ENCODE peak calls at places on chromosomes 2 and 18, in nine cellular contexts. One of them, this sample, is unnamed.

GRCh38 chr2:240832816-240833497 is 12.9 kb upstream of the KIF1A start:
- DNase-seq in skeletal muscle cell: no peak
- DNase-seq in GM12865: no peak
- DNase-seq in BE2C: no peak
- DNase-seq in choroid plexus epithelial cell: no peak
- DNase-seq in spleen: no peak
- DNase-seq in ovary: no peak
- DNase-seq in uterus: peak
- DNase-seq in WERI-Rb-1: no peak
- DNase-seq in this sample: no peak

GRCh38 chr2:42424033-42424432 is 63.0 kb upstream of the COX7A2L start:
- DNase-seq in skeletal muscle cell: peak
- DNase-seq in GM12865: no peak
- DNase-seq in BE2C: no peak
- DNase-seq in choroid plexus epithelial cell: peak
- DNase-seq in spleen: no peak
- DNase-seq in ovary: no peak
- DNase-seq in uterus: no peak
- DNase-seq in WERI-Rb-1: no peak
- DNase-seq in this sample: peak

GRCh38 chr2:134722728-134723127 is 3.9 kb upstream of the TMEM163 start:
- DNase-seq in skeletal muscle cell: no peak
- DNase-seq in GM12865: no peak
- DNase-seq in BE2C: no peak
- DNase-seq in choroid plexus epithelial cell: no peak
- DNase-seq in spleen: no peak
- DNase-seq in ovary: no peak
- DNase-seq in uterus: no peak
- DNase-seq in WERI-Rb-1: peak
- DNase-seq in this sample: no peak

GRCh38 chr18:1002653-1003178 is 98.0 kb downstream of the ADCYAP1 start:
- DNase-seq in skeletal muscle cell: no peak
- DNase-seq in GM12865: no peak
- DNase-seq in BE2C: no peak
- DNase-seq in choroid plexus epithelial cell: no peak
- DNase-seq in spleen: no peak
- DNase-seq in ovary: no peak
- DNase-seq in uterus: no peak
- DNase-seq in WERI-Rb-1: no peak
- DNase-seq in this sample: peak

GRCh38 chr2:147101906-147102790 is 742.7 kb upstream of the ACVR2A start:
- DNase-seq in skeletal muscle cell: no peak
- DNase-seq in GM12865: no peak
- DNase-seq in BE2C: no peak
- DNase-seq in choroid plexus epithelial cell: no peak
- DNase-seq in spleen: no peak
- DNase-seq in ovary: no peak
- DNase-seq in uterus: no peak
- DNase-seq in WERI-Rb-1: no peak
- DNase-seq in this sample: no peak

GRCh38 chr2:20196053-20196880 is 28.7 kb downstream of the SDC1 start:
- DNase-seq in skeletal muscle cell: no peak
- DNase-seq in GM12865: no peak
- DNase-seq in BE2C: no peak
- DNase-seq in choroid plexus epithelial cell: no peak
- DNase-seq in spleen: no peak
- DNase-seq in ovary: no peak
- DNase-seq in uterus: no peak
- DNase-seq in WERI-Rb-1: no peak
- DNase-seq in this sample: no peak

GRCh38 chr18:4144201-4144600 is 310.9 kb downstream of the DLGAP1 start:
- DNase-seq in skeletal muscle cell: no peak
- DNase-seq in GM12865: no peak
- DNase-seq in BE2C: no peak
- DNase-seq in choroid plexus epithelial cell: no peak
- DNase-seq in spleen: no peak
- DNase-seq in ovary: no peak
- DNase-seq in uterus: no peak
- DNase-seq in WERI-Rb-1: no peak
- DNase-seq in this sample: no peak

GRCh38 chr2:105451571-105452140 is 52.8 kb upstream of the FHL2 start:
- DNase-seq in skeletal muscle cell: no peak
- DNase-seq in GM12865: no peak
- DNase-seq in BE2C: no peak
- DNase-seq in choroid plexus epithelial cell: no peak
- DNase-seq in spleen: no peak
- DNase-seq in ovary: no peak
- DNase-seq in uterus: no peak
- DNase-seq in WERI-Rb-1: no peak
- DNase-seq in this sample: peak

GRCh38 chr2:120430501-120430830 is 84.5 kb downstream of the INHBB start:
- DNase-seq in skeletal muscle cell: no peak
- DNase-seq in GM12865: no peak
- DNase-seq in BE2C: no peak
- DNase-seq in choroid plexus epithelial cell: no peak
- DNase-seq in spleen: peak
- DNase-seq in ovary: no peak
- DNase-seq in uterus: no peak
- DNase-seq in WERI-Rb-1: no peak
- DNase-seq in this sample: no peak

GRCh38 chr2:120758181-120759048 is 22.7 kb downstream of the GLI2 start:
- DNase-seq in skeletal muscle cell: peak
- DNase-seq in GM12865: no peak
- DNase-seq in BE2C: no peak
- DNase-seq in choroid plexus epithelial cell: peak
- DNase-seq in spleen: peak
- DNase-seq in ovary: peak
- DNase-seq in uterus: peak
- DNase-seq in WERI-Rb-1: no peak
- DNase-seq in this sample: peak

GRCh38 chr2:218036371-218036770 is 32.7 kb upstream of the RUFY4 start:
- DNase-seq in skeletal muscle cell: no peak
- DNase-seq in GM12865: peak
- DNase-seq in BE2C: no peak
- DNase-seq in choroid plexus epithelial cell: peak
- DNase-seq in spleen: no peak
- DNase-seq in ovary: no peak
- DNase-seq in uterus: no peak
- DNase-seq in WERI-Rb-1: no peak
- DNase-seq in this sample: no peak

GRCh38 chr2:14297340-14297739 is 335.2 kb upstream of the LRATD1 start:
- DNase-seq in skeletal muscle cell: no peak
- DNase-seq in GM12865: no peak
- DNase-seq in BE2C: no peak
- DNase-seq in choroid plexus epithelial cell: no peak
- DNase-seq in spleen: no peak
- DNase-seq in ovary: no peak
- DNase-seq in uterus: no peak
- DNase-seq in WERI-Rb-1: no peak
- DNase-seq in this sample: no peak

GRCh38 chr18:9091066-9091476 is 11.4 kb upstream of the NDUFV2 start:
- DNase-seq in skeletal muscle cell: no peak
- DNase-seq in GM12865: no peak
- DNase-seq in BE2C: no peak
- DNase-seq in choroid plexus epithelial cell: no peak
- DNase-seq in spleen: no peak
- DNase-seq in ovary: no peak
- DNase-seq in uterus: no peak
- DNase-seq in WERI-Rb-1: no peak
- DNase-seq in this sample: no peak

GRCh38 chr18:986071-986470 is 81.4 kb downstream of the ADCYAP1 start:
- DNase-seq in skeletal muscle cell: no peak
- DNase-seq in GM12865: no peak
- DNase-seq in BE2C: peak
- DNase-seq in choroid plexus epithelial cell: no peak
- DNase-seq in spleen: no peak
- DNase-seq in ovary: no peak
- DNase-seq in uterus: no peak
- DNase-seq in WERI-Rb-1: peak
- DNase-seq in this sample: peak

GRCh38 chr2:190382851-190383250 is 25.3 kb upstream of the MFSD6 start:
- DNase-seq in skeletal muscle cell: no peak
- DNase-seq in GM12865: peak
- DNase-seq in BE2C: no peak
- DNase-seq in choroid plexus epithelial cell: peak
- DNase-seq in spleen: no peak
- DNase-seq in ovary: no peak
- DNase-seq in uterus: no peak
- DNase-seq in WERI-Rb-1: peak
- DNase-seq in this sample: peak

DNA sequence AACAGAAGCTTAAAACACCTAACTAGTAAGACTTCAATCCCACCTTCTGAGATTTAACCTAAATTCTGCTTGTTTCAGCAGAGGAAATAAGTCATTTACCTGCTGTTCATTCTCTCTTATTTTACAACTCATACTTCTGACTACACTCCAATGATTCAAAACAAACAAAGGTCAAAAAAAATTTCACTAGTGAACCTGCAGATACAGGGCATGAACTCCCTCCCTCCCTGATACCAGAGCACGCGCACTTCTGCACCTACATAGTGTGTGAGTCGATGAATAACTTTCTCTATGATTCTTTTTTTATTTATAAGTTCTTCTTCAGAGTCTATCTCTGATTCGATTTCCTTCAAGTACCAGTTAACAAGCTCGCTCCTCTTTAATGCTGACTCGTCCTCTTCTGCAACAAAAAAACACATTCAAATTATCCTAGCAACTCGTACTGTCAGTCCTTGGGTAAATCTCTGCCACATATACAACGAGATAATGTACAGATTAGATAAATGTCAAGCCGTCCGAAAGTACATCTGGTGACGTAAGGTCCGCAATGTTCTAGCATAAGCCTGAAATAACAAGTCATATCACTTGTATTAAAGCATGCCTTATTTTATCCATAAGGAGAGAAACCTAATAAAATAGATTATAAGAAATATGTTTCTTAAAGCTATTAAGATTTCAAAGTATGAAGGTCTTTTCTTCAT is 7.5 kb upstream of the LCT start:
- DNase-seq in skeletal muscle cell: no peak
- DNase-seq in GM12865: no peak
- DNase-seq in BE2C: no peak
- DNase-seq in choroid plexus epithelial cell: no peak
- DNase-seq in spleen: no peak
- DNase-seq in ovary: no peak
- DNase-seq in uterus: no peak
- DNase-seq in WERI-Rb-1: no peak
- DNase-seq in this sample: no peak
- H3K4me3 ChIP-seq in skeletal muscle cell: no peak
- H3K4me3 ChIP-seq in GM12865: no peak
- H3K4me3 ChIP-seq in BE2C: no peak
- H3K4me3 ChIP-seq in choroid plexus epithelial cell: no peak
- H3K4me3 ChIP-seq in spleen: no peak
- H3K4me3 ChIP-seq in ovary: no peak
- H3K4me3 ChIP-seq in uterus: no peak
- H3K4me3 ChIP-seq in WERI-Rb-1: no peak
- H3K4me3 ChIP-seq in this sample: no peak

GRCh38 chr2:50723549-50723948 is 308.4 kb downstream of the NRXN1 start:
- DNase-seq in skeletal muscle cell: no peak
- DNase-seq in GM12865: no peak
- DNase-seq in BE2C: no peak
- DNase-seq in choroid plexus epithelial cell: no peak
- DNase-seq in spleen: no peak
- DNase-seq in ovary: no peak
- DNase-seq in uterus: no peak
- DNase-seq in WERI-Rb-1: no peak
- DNase-seq in this sample: no peak
- H3K4me3 ChIP-seq in skeletal muscle cell: no peak
- H3K4me3 ChIP-seq in GM12865: no peak
- H3K4me3 ChIP-seq in BE2C: no peak
- H3K4me3 ChIP-seq in choroid plexus epithelial cell: no peak
- H3K4me3 ChIP-seq in spleen: no peak
- H3K4me3 ChIP-seq in ovary: no peak
- H3K4me3 ChIP-seq in uterus: no peak
- H3K4me3 ChIP-seq in WERI-Rb-1: no peak
- H3K4me3 ChIP-seq in this sample: no peak

DNA sequence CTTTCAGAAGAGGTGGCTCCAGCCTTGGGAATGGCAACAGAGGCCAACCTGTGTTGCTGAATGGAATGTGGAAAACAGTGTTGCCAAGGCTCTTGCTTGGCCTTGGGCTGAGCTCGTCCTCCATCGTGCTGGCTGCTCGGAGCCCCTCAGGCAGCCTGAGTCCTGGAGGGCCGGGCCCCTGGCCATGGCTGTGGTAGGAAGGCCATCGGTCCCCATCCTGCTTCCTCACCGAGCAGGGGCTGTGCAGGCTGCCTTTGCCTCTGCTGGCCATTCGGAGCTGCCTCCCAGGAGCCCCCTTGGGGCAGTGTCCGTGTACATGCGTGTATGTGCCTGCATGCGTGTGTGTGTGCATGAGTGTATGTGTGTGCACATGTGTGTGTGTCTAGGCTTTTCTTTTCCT is 178.2 kb downstream of the KLHL29 start:
- DNase-seq in skeletal muscle cell: no peak
- DNase-seq in GM12865: no peak
- DNase-seq in BE2C: no peak
- DNase-seq in choroid plexus epithelial cell: no peak
- DNase-seq in spleen: no peak
- DNase-seq in ovary: no peak
- DNase-seq in uterus: no peak
- DNase-seq in WERI-Rb-1: no peak
- DNase-seq in this sample: no peak
- H3K4me3 ChIP-seq in skeletal muscle cell: no peak
- H3K4me3 ChIP-seq in GM12865: no peak
- H3K4me3 ChIP-seq in BE2C: no peak
- H3K4me3 ChIP-seq in choroid plexus epithelial cell: no peak
- H3K4me3 ChIP-seq in spleen: no peak
- H3K4me3 ChIP-seq in ovary: no peak
- H3K4me3 ChIP-seq in uterus: no peak
- H3K4me3 ChIP-seq in WERI-Rb-1: no peak
- H3K4me3 ChIP-seq in this sample: no peak

GRCh38 chr2:109615637-109616144 is 1.5 kb downstream of the SOWAHC start:
- DNase-seq in skeletal muscle cell: no peak
- DNase-seq in GM12865: no peak
- DNase-seq in BE2C: no peak
- DNase-seq in choroid plexus epithelial cell: no peak
- DNase-seq in spleen: no peak
- DNase-seq in ovary: peak
- DNase-seq in uterus: no peak
- DNase-seq in WERI-Rb-1: no peak
- DNase-seq in this sample: no peak
- H3K4me3 ChIP-seq in skeletal muscle cell: peak
- H3K4me3 ChIP-seq in GM12865: peak
- H3K4me3 ChIP-seq in BE2C: no peak
- H3K4me3 ChIP-seq in choroid plexus epithelial cell: peak
- H3K4me3 ChIP-seq in spleen: peak
- H3K4me3 ChIP-seq in ovary: peak
- H3K4me3 ChIP-seq in uterus: no peak
- H3K4me3 ChIP-seq in WERI-Rb-1: no peak
- H3K4me3 ChIP-seq in this sample: peak

DNA sequence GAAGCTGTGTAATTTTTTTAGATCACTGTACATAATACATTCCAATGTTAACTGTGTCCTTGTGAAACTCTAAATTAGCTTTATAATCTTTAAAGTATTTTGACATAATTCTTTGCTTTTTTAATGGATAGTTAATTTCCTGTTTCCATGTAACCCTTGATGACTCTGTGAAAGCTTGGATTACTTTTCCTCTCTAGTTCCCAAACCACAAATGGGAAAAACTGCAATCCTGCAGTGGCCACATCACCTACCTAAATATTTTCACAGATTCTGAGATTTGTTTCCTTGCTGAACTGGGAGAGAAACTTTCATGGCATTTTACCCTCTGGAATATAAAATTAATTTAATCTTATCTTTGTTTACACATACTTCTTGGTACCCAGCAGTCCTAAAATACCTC is 161.6 kb upstream of the CCDC68 start:
- DNase-seq in skeletal muscle cell: no peak
- DNase-seq in GM12865: no peak
- DNase-seq in BE2C: no peak
- DNase-seq in choroid plexus epithelial cell: no peak
- DNase-seq in spleen: no peak
- DNase-seq in ovary: no peak
- DNase-seq in uterus: no peak
- DNase-seq in WERI-Rb-1: no peak
- DNase-seq in this sample: peak
- H3K4me3 ChIP-seq in skeletal muscle cell: no peak
- H3K4me3 ChIP-seq in GM12865: no peak
- H3K4me3 ChIP-seq in BE2C: no peak
- H3K4me3 ChIP-seq in choroid plexus epithelial cell: no peak
- H3K4me3 ChIP-seq in spleen: no peak
- H3K4me3 ChIP-seq in ovary: no peak
- H3K4me3 ChIP-seq in uterus: no peak
- H3K4me3 ChIP-seq in WERI-Rb-1: no peak
- H3K4me3 ChIP-seq in this sample: no peak